ENCODE peak calls at places on chromosomes 6 and 20, in six cellular contexts. One of them, this sample, is unnamed.

GRCh38 chr6:167396659-167397490 is 72.0 kb downstream of the TTLL2 start:
- DNase-seq in kidney: peak; percentile 53
- DNase-seq in ovary: no peak
- DNase-seq in GM10248: peak; percentile 9
- DNase-seq in pancreas: no peak
- DNase-seq in foreskin fibroblast: no peak
- DNase-seq in this sample: peak; percentile 60

GRCh38 chr6:20906938-20907337 is 372.7 kb downstream of the CDKAL1 start:
- DNase-seq in kidney: no peak
- DNase-seq in ovary: no peak
- DNase-seq in GM10248: no peak
- DNase-seq in foreskin fibroblast: peak; percentile 74
- DNase-seq in pancreas: no peak
- DNase-seq in this sample: no peak

GRCh38 chr6:15763827-15764226 is 101.0 kb upstream of the DTNBP1 start:
- DNase-seq in pancreas: peak; percentile 24
- DNase-seq in kidney: no peak
- DNase-seq in foreskin fibroblast: peak; percentile 55
- DNase-seq in GM10248: no peak
- DNase-seq in ovary: no peak
- DNase-seq in this sample: no peak

GRCh38 chr6:33728438-33728837 is 16.9 kb upstream of the UQCC2 start:
- DNase-seq in ovary: no peak
- DNase-seq in GM10248: no peak
- DNase-seq in kidney: peak; percentile 53
- DNase-seq in pancreas: peak; percentile 60
- DNase-seq in foreskin fibroblast: no peak
- DNase-seq in this sample: no peak

GRCh38 chr20:34896086-34896551 is 19.7 kb downstream of the ACSS2 start:
- DNase-seq in pancreas: no peak
- DNase-seq in foreskin fibroblast: no peak
- DNase-seq in ovary: no peak
- DNase-seq in kidney: no peak
- DNase-seq in GM10248: no peak
- DNase-seq in this sample: no peak

GRCh38 chr6:41748102-41748477 is 893 bp upstream of the PGC start:
- DNase-seq in GM10248: no peak
- DNase-seq in pancreas: no peak
- DNase-seq in foreskin fibroblast: no peak
- DNase-seq in kidney: no peak
- DNase-seq in ovary: no peak
- DNase-seq in this sample: no peak

GRCh38 chr20:36859282-36859555 is 16.7 kb upstream of the TLDC2 start:
- DNase-seq in foreskin fibroblast: no peak
- DNase-seq in pancreas: no peak
- DNase-seq in kidney: no peak
- DNase-seq in GM10248: no peak
- DNase-seq in ovary: no peak
- DNase-seq in this sample: no peak

GRCh38 chr20:54088430-54088829 is 18.0 kb upstream of the BCAS1 start:
- DNase-seq in kidney: no peak
- DNase-seq in pancreas: no peak
- DNase-seq in foreskin fibroblast: no peak
- DNase-seq in GM10248: no peak
- DNase-seq in ovary: no peak
- DNase-seq in this sample: no peak

GRCh38 chr6:52664991-52665686 is 5.8 kb upstream of the TMEM14A start:
- DNase-seq in pancreas: no peak
- DNase-seq in kidney: no peak
- DNase-seq in ovary: no peak
- DNase-seq in GM10248: no peak
- DNase-seq in foreskin fibroblast: no peak
- DNase-seq in this sample: no peak

GRCh38 chr20:5665417-5665816 is 84.8 kb upstream of the SHLD1 start:
- DNase-seq in GM10248: no peak
- DNase-seq in ovary: no peak
- DNase-seq in foreskin fibroblast: no peak
- DNase-seq in pancreas: no peak
- DNase-seq in kidney: no peak
- DNase-seq in this sample: no peak

GRCh38 chr6:122116105-122116504 is 283.3 kb upstream of the HSF2 start:
- DNase-seq in foreskin fibroblast: no peak
- DNase-seq in kidney: no peak
- DNase-seq in ovary: no peak
- DNase-seq in GM10248: no peak
- DNase-seq in pancreas: no peak
- DNase-seq in this sample: no peak

GRCh38 chr6:138555294-138555988 is 56.1 kb upstream of the NHSL1 start:
- DNase-seq in foreskin fibroblast: no peak
- DNase-seq in kidney: no peak
- DNase-seq in pancreas: no peak
- DNase-seq in GM10248: no peak
- DNase-seq in ovary: no peak
- DNase-seq in this sample: no peak

GRCh38 chr6:83257791-83258190 is 64.6 kb downstream of the RWDD2A start:
- DNase-seq in foreskin fibroblast: no peak
- DNase-seq in pancreas: no peak
- DNase-seq in ovary: no peak
- DNase-seq in GM10248: no peak
- DNase-seq in kidney: no peak
- DNase-seq in this sample: no peak

GRCh38 chr6:88535296-88535695 is 369.1 kb upstream of the CNR1 start:
- DNase-seq in GM10248: no peak
- DNase-seq in kidney: no peak
- DNase-seq in pancreas: no peak
- DNase-seq in foreskin fibroblast: no peak
- DNase-seq in ovary: no peak
- DNase-seq in this sample: no peak

GRCh38 chr6:7671076-7671475 is 54.8 kb upstream of the BMP6 start:
- DNase-seq in pancreas: no peak
- DNase-seq in kidney: no peak
- DNase-seq in foreskin fibroblast: peak; percentile 68
- DNase-seq in ovary: no peak
- DNase-seq in GM10248: no peak
- DNase-seq in this sample: no peak

GRCh38 chr6:135144678-135145508 is 36.2 kb upstream of the MYB start:
- DNase-seq in ovary: no peak
- DNase-seq in kidney: no peak
- DNase-seq in pancreas: no peak
- DNase-seq in GM10248: no peak
- DNase-seq in foreskin fibroblast: no peak
- DNase-seq in this sample: no peak

GRCh38 chr20:25452333-25452732 is 44.9 kb downstream of the GINS1 start:
- DNase-seq in pancreas: no peak
- DNase-seq in foreskin fibroblast: no peak
- DNase-seq in kidney: no peak
- DNase-seq in ovary: no peak
- DNase-seq in GM10248: no peak
- DNase-seq in this sample: peak; percentile 55

GRCh38 chr20:47620808-47621805 is 119.4 kb downstream of the NCOA3 start:
- DNase-seq in ovary: no peak
- DNase-seq in kidney: no peak
- DNase-seq in foreskin fibroblast: peak; percentile 51
- DNase-seq in pancreas: no peak
- DNase-seq in GM10248: peak; percentile 27
- DNase-seq in this sample: no peak

GRCh38 chr6:66662721-66663120 is 955.7 kb upstream of the EYS start:
- DNase-seq in foreskin fibroblast: no peak
- DNase-seq in GM10248: no peak
- DNase-seq in kidney: no peak
- DNase-seq in pancreas: no peak
- DNase-seq in ovary: no peak
- DNase-seq in this sample: no peak

GRCh38 chr20:19824861-19825260 is 66.8 kb downstream of the RIN2 start:
- DNase-seq in GM10248: no peak
- DNase-seq in foreskin fibroblast: no peak
- DNase-seq in kidney: no peak
- DNase-seq in ovary: no peak
- DNase-seq in pancreas: no peak
- DNase-seq in this sample: no peak

GRCh38 chr6:149990672-149991402 is 27.1 kb downstream of the ULBP1 start:
- DNase-seq in pancreas: peak; percentile 17
- DNase-seq in ovary: no peak
- DNase-seq in GM10248: peak; percentile 48
- DNase-seq in kidney: no peak
- DNase-seq in foreskin fibroblast: no peak
- DNase-seq in this sample: no peak

GRCh38 chr6:149987602-149988107 is 23.9 kb downstream of the ULBP1 start:
- DNase-seq in ovary: no peak
- DNase-seq in GM10248: no peak
- DNase-seq in kidney: no peak
- DNase-seq in pancreas: no peak
- DNase-seq in foreskin fibroblast: no peak
- DNase-seq in this sample: no peak

GRCh38 chr6:149991838-149992237 is 28.1 kb downstream of the ULBP1 start:
- DNase-seq in foreskin fibroblast: no peak
- DNase-seq in kidney: no peak
- DNase-seq in ovary: no peak
- DNase-seq in pancreas: no peak
- DNase-seq in GM10248: no peak
- DNase-seq in this sample: no peak

GRCh38 chr6:149988550-149989336 is 25.0 kb downstream of the ULBP1 start:
- DNase-seq in ovary: no peak
- DNase-seq in foreskin fibroblast: no peak
- DNase-seq in kidney: no peak
- DNase-seq in pancreas: peak; percentile 47
- DNase-seq in GM10248: no peak
- DNase-seq in this sample: no peak

DNA sequence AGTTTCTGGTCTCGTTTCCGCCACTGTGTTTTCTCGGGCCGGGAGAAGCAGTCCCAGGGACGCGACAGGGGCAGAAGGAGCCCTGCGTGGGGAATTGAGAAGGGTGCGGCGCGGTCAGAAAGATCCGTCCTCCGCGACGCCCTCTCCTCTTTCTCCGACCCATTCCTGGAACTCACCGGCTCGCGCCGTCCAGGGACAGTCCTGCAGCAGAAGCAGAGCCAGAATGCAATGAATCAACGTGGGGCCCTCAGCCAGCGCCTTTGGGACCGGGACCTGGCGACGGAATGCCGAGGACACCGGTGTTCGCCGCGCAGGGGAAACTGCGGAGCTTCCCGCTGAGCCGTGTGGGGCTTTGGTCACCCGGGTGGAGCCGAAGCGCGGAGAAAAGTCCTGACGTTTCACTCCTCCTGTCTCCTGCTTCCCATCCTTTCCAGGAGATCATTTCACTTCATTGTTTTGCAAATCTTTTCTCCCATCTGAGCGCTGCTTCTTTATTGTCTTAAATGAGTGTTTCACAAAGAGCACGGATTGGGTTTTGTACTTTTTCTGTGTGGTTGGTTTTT is 26.4 kb downstream of the ULBP1 start:
- DNase-seq in pancreas: no peak
- DNase-seq in kidney: no peak
- DNase-seq in ovary: no peak
- DNase-seq in GM10248: no peak
- DNase-seq in foreskin fibroblast: no peak
- DNase-seq in this sample: no peak
- TF ChIP-seq CTCF in pancreas: no peak
- TF ChIP-seq CTCF in kidney: no peak
- TF ChIP-seq CTCF in ovary: no peak
- TF ChIP-seq CTCF in GM10248: no peak
- TF ChIP-seq CTCF in foreskin fibroblast: no peak
- TF ChIP-seq CTCF in this sample: no peak

DNA sequence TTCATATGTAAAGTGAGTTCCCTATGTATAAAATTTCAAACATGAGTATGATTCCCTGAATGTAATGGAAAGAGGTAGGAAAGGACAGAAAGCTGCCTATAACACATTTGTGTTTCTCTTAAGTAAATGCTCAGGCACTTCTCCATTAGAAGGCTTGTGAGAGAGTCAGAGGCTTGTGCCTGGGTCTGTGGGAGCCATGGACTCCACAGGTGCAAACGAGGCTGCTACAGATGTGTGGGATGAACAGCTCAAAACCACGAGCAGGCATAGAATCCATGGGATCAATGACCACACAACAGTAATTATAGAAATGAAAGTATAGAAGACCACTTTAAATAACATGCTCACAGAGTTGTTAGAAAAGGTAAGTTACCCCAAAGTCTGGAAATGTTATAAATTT is 134.4 kb downstream of the ARID1B start:
- DNase-seq in kidney: no peak
- DNase-seq in pancreas: no peak
- DNase-seq in foreskin fibroblast: no peak
- DNase-seq in ovary: no peak
- DNase-seq in GM10248: no peak
- DNase-seq in this sample: no peak
- TF ChIP-seq CTCF in kidney: no peak
- TF ChIP-seq CTCF in pancreas: no peak
- TF ChIP-seq CTCF in foreskin fibroblast: no peak
- TF ChIP-seq CTCF in ovary: no peak
- TF ChIP-seq CTCF in GM10248: no peak
- TF ChIP-seq CTCF in this sample: no peak

DNA sequence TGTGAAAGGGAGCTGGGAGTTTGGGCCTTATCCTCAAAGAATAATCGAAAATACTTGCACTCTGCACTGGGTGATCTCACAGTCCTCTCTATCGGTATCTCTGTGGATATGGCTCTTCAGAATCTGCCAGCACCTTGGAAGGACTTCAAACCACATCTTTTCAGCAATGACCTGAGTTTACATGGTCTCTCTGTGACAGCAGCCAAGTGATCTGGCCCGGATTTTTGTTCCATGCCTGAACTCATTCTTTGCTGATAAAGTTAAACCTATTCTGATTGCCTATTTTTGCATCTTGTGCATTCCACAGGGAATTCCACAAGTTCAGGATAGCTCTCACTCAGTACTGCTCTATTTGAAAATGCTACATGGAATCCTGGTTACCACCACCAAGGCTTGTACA is 98.9 kb downstream of the HDGFL1 start:
- DNase-seq in GM10248: no peak
- DNase-seq in pancreas: no peak
- DNase-seq in ovary: peak; percentile 19
- DNase-seq in kidney: no peak
- DNase-seq in foreskin fibroblast: no peak
- DNase-seq in this sample: no peak
- TF ChIP-seq CTCF in GM10248: no peak
- TF ChIP-seq CTCF in pancreas: no peak
- TF ChIP-seq CTCF in ovary: no peak
- TF ChIP-seq CTCF in kidney: no peak
- TF ChIP-seq CTCF in foreskin fibroblast: no peak
- TF ChIP-seq CTCF in this sample: no peak

GRCh38 chr6:35258336-35258735 is 1.2 kb upstream of the ZNF76 start:
- DNase-seq in kidney: no peak
- DNase-seq in GM10248: no peak
- DNase-seq in pancreas: no peak
- DNase-seq in ovary: no peak
- DNase-seq in foreskin fibroblast: no peak
- DNase-seq in this sample: no peak

GRCh38 chr6:35259946-35260626 is 551 bp downstream of the ZNF76 start:
- DNase-seq in kidney: peak; percentile 94
- DNase-seq in pancreas: peak; percentile 74
- DNase-seq in foreskin fibroblast: no peak
- DNase-seq in ovary: peak; percentile 84
- DNase-seq in GM10248: peak; percentile 86
- DNase-seq in this sample: peak; percentile 85

GRCh38 chr6:35259194-35259945 is at the start of gene ZNF76:
- DNase-seq in pancreas: peak; percentile 99
- DNase-seq in kidney: peak; percentile 99
- DNase-seq in GM10248: peak; percentile 98
- DNase-seq in ovary: peak; percentile 99
- DNase-seq in foreskin fibroblast: peak; percentile 98
- DNase-seq in this sample: peak; percentile 98

GRCh38 chr6:35260642-35261570 is 1.4 kb downstream of the ZNF76 start:
- DNase-seq in kidney: no peak
- DNase-seq in foreskin fibroblast: no peak
- DNase-seq in GM10248: no peak
- DNase-seq in ovary: no peak
- DNase-seq in pancreas: no peak
- DNase-seq in this sample: no peak

GRCh38 chr6:35258858-35259193 is 709 bp upstream of the ZNF76 start:
- DNase-seq in GM10248: peak; percentile 57
- DNase-seq in foreskin fibroblast: no peak
- DNase-seq in kidney: no peak
- DNase-seq in pancreas: no peak
- DNase-seq in ovary: no peak
- DNase-seq in this sample: no peak
- TF ChIP-seq CTCF in GM10248: no peak
- TF ChIP-seq CTCF in foreskin fibroblast: peak; percentile 4
- TF ChIP-seq CTCF in kidney: no peak
- TF ChIP-seq CTCF in pancreas: no peak
- TF ChIP-seq CTCF in ovary: peak; percentile 30
- TF ChIP-seq CTCF in this sample: no peak